ENCODE peak calls at places on chromosomes 3 and 15, in ten cellular contexts. One of them, this sample, is unnamed.

GRCh38 chr3:16066975-16067374 is 107.5 kb upstream of the GALNT15 start:
- DNase-seq in pancreas: no peak
- DNase-seq in NCI-H1417 treated with DMSO at 0.1 percent for 48 hours: no peak
- DNase-seq in neuronal stem cell: no peak
- DNase-seq in HT1080: peak; percentile 74
- DNase-seq in DMS79 treated with DMSO at 0.1 percent for 48 hours: no peak
- DNase-seq in ACHN: no peak
- DNase-seq in Kasumi-1: no peak
- DNase-seq in naive B cell: no peak
- DNase-seq in activated T-cell treated with anti-CD3 and anti-CD28 coated beads for 4 hours: no peak
- DNase-seq in this sample: no peak

GRCh38 chr15:47571241-47571640 is 146.1 kb upstream of the SEMA6D start:
- DNase-seq in pancreas: no peak
- DNase-seq in NCI-H1417 treated with DMSO at 0.1 percent for 48 hours: no peak
- DNase-seq in neuronal stem cell: no peak
- DNase-seq in HT1080: no peak
- DNase-seq in DMS79 treated with DMSO at 0.1 percent for 48 hours: no peak
- DNase-seq in ACHN: no peak
- DNase-seq in Kasumi-1: no peak
- DNase-seq in naive B cell: no peak
- DNase-seq in activated T-cell treated with anti-CD3 and anti-CD28 coated beads for 4 hours: no peak
- DNase-seq in this sample: no peak

GRCh38 chr3:159726231-159726964 is 262.2 kb upstream of the IL12A start:
- DNase-seq in pancreas: no peak
- DNase-seq in NCI-H1417 treated with DMSO at 0.1 percent for 48 hours: no peak
- DNase-seq in neuronal stem cell: no peak
- DNase-seq in HT1080: peak; percentile 86
- DNase-seq in DMS79 treated with DMSO at 0.1 percent for 48 hours: no peak
- DNase-seq in ACHN: peak; percentile 68
- DNase-seq in Kasumi-1: no peak
- DNase-seq in naive B cell: no peak
- DNase-seq in activated T-cell treated with anti-CD3 and anti-CD28 coated beads for 4 hours: no peak
- DNase-seq in this sample: no peak

GRCh38 chr15:99961011-99961441 is 227.8 kb upstream of the LYSMD4 start:
- DNase-seq in pancreas: no peak
- DNase-seq in NCI-H1417 treated with DMSO at 0.1 percent for 48 hours: no peak
- DNase-seq in neuronal stem cell: no peak
- DNase-seq in HT1080: peak; percentile 48
- DNase-seq in DMS79 treated with DMSO at 0.1 percent for 48 hours: no peak
- DNase-seq in ACHN: peak; percentile 20
- DNase-seq in Kasumi-1: peak; percentile 24
- DNase-seq in naive B cell: no peak
- DNase-seq in activated T-cell treated with anti-CD3 and anti-CD28 coated beads for 4 hours: no peak
- DNase-seq in this sample: no peak

GRCh38 chr3:23740517-23741402 is 65.0 kb upstream of the UBE2E1 start:
- DNase-seq in pancreas: no peak
- DNase-seq in NCI-H1417 treated with DMSO at 0.1 percent for 48 hours: no peak
- DNase-seq in neuronal stem cell: no peak
- DNase-seq in HT1080: peak; percentile 94
- DNase-seq in DMS79 treated with DMSO at 0.1 percent for 48 hours: no peak
- DNase-seq in ACHN: no peak
- DNase-seq in Kasumi-1: no peak
- DNase-seq in naive B cell: no peak
- DNase-seq in activated T-cell treated with anti-CD3 and anti-CD28 coated beads for 4 hours: peak; percentile 18
- DNase-seq in this sample: peak; percentile 55

GRCh38 chr15:45476395-45476794 is 46.2 kb downstream of the SLC30A4 start:
- DNase-seq in pancreas: no peak
- DNase-seq in NCI-H1417 treated with DMSO at 0.1 percent for 48 hours: no peak
- DNase-seq in neuronal stem cell: no peak
- DNase-seq in HT1080: no peak
- DNase-seq in DMS79 treated with DMSO at 0.1 percent for 48 hours: no peak
- DNase-seq in ACHN: no peak
- DNase-seq in Kasumi-1: no peak
- DNase-seq in naive B cell: no peak
- DNase-seq in activated T-cell treated with anti-CD3 and anti-CD28 coated beads for 4 hours: no peak
- DNase-seq in this sample: no peak

GRCh38 chr3:27939940-27940339 is 217.8 kb upstream of the EOMES start:
- DNase-seq in pancreas: no peak
- DNase-seq in NCI-H1417 treated with DMSO at 0.1 percent for 48 hours: no peak
- DNase-seq in neuronal stem cell: peak; percentile 6
- DNase-seq in HT1080: peak; percentile 52
- DNase-seq in DMS79 treated with DMSO at 0.1 percent for 48 hours: no peak
- DNase-seq in ACHN: no peak
- DNase-seq in Kasumi-1: no peak
- DNase-seq in naive B cell: no peak
- DNase-seq in activated T-cell treated with anti-CD3 and anti-CD28 coated beads for 4 hours: no peak
- DNase-seq in this sample: no peak

GRCh38 chr15:98649621-98649995 is 1.3 kb downstream of the IGF1R start:
- DNase-seq in pancreas: peak; percentile 44
- DNase-seq in NCI-H1417 treated with DMSO at 0.1 percent for 48 hours: no peak
- DNase-seq in neuronal stem cell: no peak
- DNase-seq in HT1080: no peak
- DNase-seq in DMS79 treated with DMSO at 0.1 percent for 48 hours: no peak
- DNase-seq in ACHN: peak; percentile 28
- DNase-seq in Kasumi-1: peak; percentile 29
- DNase-seq in naive B cell: peak; percentile 46
- DNase-seq in activated T-cell treated with anti-CD3 and anti-CD28 coated beads for 4 hours: peak; percentile 33
- DNase-seq in this sample: peak; percentile 60

GRCh38 chr3:113097821-113098516 is 107.2 kb downstream of the GTPBP8 start:
- DNase-seq in pancreas: no peak
- DNase-seq in NCI-H1417 treated with DMSO at 0.1 percent for 48 hours: no peak
- DNase-seq in neuronal stem cell: no peak
- DNase-seq in HT1080: peak; percentile 99
- DNase-seq in DMS79 treated with DMSO at 0.1 percent for 48 hours: no peak
- DNase-seq in ACHN: peak; percentile 84
- DNase-seq in Kasumi-1: no peak
- DNase-seq in naive B cell: no peak
- DNase-seq in activated T-cell treated with anti-CD3 and anti-CD28 coated beads for 4 hours: no peak
- DNase-seq in this sample: no peak

GRCh38 chr3:172138031-172138538 is 98.7 kb downstream of the FNDC3B start:
- DNase-seq in pancreas: no peak
- DNase-seq in NCI-H1417 treated with DMSO at 0.1 percent for 48 hours: no peak
- DNase-seq in neuronal stem cell: no peak
- DNase-seq in HT1080: peak; percentile 73
- DNase-seq in DMS79 treated with DMSO at 0.1 percent for 48 hours: peak; percentile 77
- DNase-seq in ACHN: no peak
- DNase-seq in Kasumi-1: no peak
- DNase-seq in naive B cell: no peak
- DNase-seq in activated T-cell treated with anti-CD3 and anti-CD28 coated beads for 4 hours: no peak
- DNase-seq in this sample: no peak

GRCh38 chr3:97971679-97972567 is at the start of gene RIOX2:
- DNase-seq in pancreas: peak; percentile 79
- DNase-seq in NCI-H1417 treated with DMSO at 0.1 percent for 48 hours: no peak
- DNase-seq in neuronal stem cell: peak; percentile 40
- DNase-seq in HT1080: peak; percentile 60
- DNase-seq in DMS79 treated with DMSO at 0.1 percent for 48 hours: peak; percentile 58
- DNase-seq in ACHN: peak; percentile 62
- DNase-seq in Kasumi-1: peak; percentile 64
- DNase-seq in naive B cell: peak; percentile 67
- DNase-seq in activated T-cell treated with anti-CD3 and anti-CD28 coated beads for 4 hours: peak; percentile 66
- DNase-seq in this sample: peak; percentile 74

GRCh38 chr3:69751118-69751517 is 11.9 kb downstream of the MITF start:
- DNase-seq in pancreas: no peak
- DNase-seq in NCI-H1417 treated with DMSO at 0.1 percent for 48 hours: no peak
- DNase-seq in neuronal stem cell: no peak
- DNase-seq in HT1080: no peak
- DNase-seq in DMS79 treated with DMSO at 0.1 percent for 48 hours: no peak
- DNase-seq in ACHN: no peak
- DNase-seq in Kasumi-1: no peak
- DNase-seq in naive B cell: no peak
- DNase-seq in activated T-cell treated with anti-CD3 and anti-CD28 coated beads for 4 hours: no peak
- DNase-seq in this sample: no peak

GRCh38 chr15:66943456-66944095 is 121.8 kb upstream of the SMAD3 start:
- DNase-seq in pancreas: no peak
- DNase-seq in NCI-H1417 treated with DMSO at 0.1 percent for 48 hours: no peak
- DNase-seq in neuronal stem cell: no peak
- DNase-seq in HT1080: no peak
- DNase-seq in DMS79 treated with DMSO at 0.1 percent for 48 hours: peak; percentile 61
- DNase-seq in ACHN: no peak
- DNase-seq in Kasumi-1: no peak
- DNase-seq in naive B cell: no peak
- DNase-seq in activated T-cell treated with anti-CD3 and anti-CD28 coated beads for 4 hours: no peak
- DNase-seq in this sample: no peak

GRCh38 chr15:87200149-87200548 is 1056.4 kb downstream of the NTRK3 start:
- DNase-seq in pancreas: no peak
- DNase-seq in NCI-H1417 treated with DMSO at 0.1 percent for 48 hours: no peak
- DNase-seq in neuronal stem cell: no peak
- DNase-seq in HT1080: no peak
- DNase-seq in DMS79 treated with DMSO at 0.1 percent for 48 hours: no peak
- DNase-seq in ACHN: no peak
- DNase-seq in Kasumi-1: no peak
- DNase-seq in naive B cell: no peak
- DNase-seq in activated T-cell treated with anti-CD3 and anti-CD28 coated beads for 4 hours: no peak
- DNase-seq in this sample: no peak

GRCh38 chr15:45134682-45135604 is 5.1 kb downstream of the DUOX1 start:
- DNase-seq in pancreas: peak; percentile 37
- DNase-seq in NCI-H1417 treated with DMSO at 0.1 percent for 48 hours: no peak
- DNase-seq in neuronal stem cell: no peak
- DNase-seq in HT1080: no peak
- DNase-seq in DMS79 treated with DMSO at 0.1 percent for 48 hours: no peak
- DNase-seq in ACHN: no peak
- DNase-seq in Kasumi-1: no peak
- DNase-seq in naive B cell: no peak
- DNase-seq in activated T-cell treated with anti-CD3 and anti-CD28 coated beads for 4 hours: no peak
- DNase-seq in this sample: no peak

GRCh38 chr3:46926871-46927717 is 49.5 kb downstream of the CCDC12 start:
- DNase-seq in pancreas: peak; percentile 2
- DNase-seq in NCI-H1417 treated with DMSO at 0.1 percent for 48 hours: no peak
- DNase-seq in neuronal stem cell: no peak
- DNase-seq in HT1080: no peak
- DNase-seq in DMS79 treated with DMSO at 0.1 percent for 48 hours: no peak
- DNase-seq in ACHN: no peak
- DNase-seq in Kasumi-1: peak; percentile 93
- DNase-seq in naive B cell: peak; percentile 82
- DNase-seq in activated T-cell treated with anti-CD3 and anti-CD28 coated beads for 4 hours: no peak
- DNase-seq in this sample: peak; percentile 42

GRCh38 chr3:46038916-46039315 is 11.6 kb upstream of the XCR1 start:
- DNase-seq in pancreas: no peak
- DNase-seq in NCI-H1417 treated with DMSO at 0.1 percent for 48 hours: no peak
- DNase-seq in neuronal stem cell: no peak
- DNase-seq in HT1080: no peak
- DNase-seq in DMS79 treated with DMSO at 0.1 percent for 48 hours: no peak
- DNase-seq in ACHN: no peak
- DNase-seq in Kasumi-1: no peak
- DNase-seq in naive B cell: no peak
- DNase-seq in activated T-cell treated with anti-CD3 and anti-CD28 coated beads for 4 hours: no peak
- DNase-seq in this sample: no peak

GRCh38 chr3:78644847-78645246 is 1123.0 kb downstream of the ROBO1 start:
- DNase-seq in pancreas: no peak
- DNase-seq in NCI-H1417 treated with DMSO at 0.1 percent for 48 hours: no peak
- DNase-seq in neuronal stem cell: no peak
- DNase-seq in HT1080: no peak
- DNase-seq in DMS79 treated with DMSO at 0.1 percent for 48 hours: no peak
- DNase-seq in ACHN: no peak
- DNase-seq in Kasumi-1: no peak
- DNase-seq in naive B cell: no peak
- DNase-seq in activated T-cell treated with anti-CD3 and anti-CD28 coated beads for 4 hours: no peak
- DNase-seq in this sample: no peak

GRCh38 chr15:98654790-98655360 is 6.5 kb downstream of the IGF1R start:
- DNase-seq in pancreas: no peak
- DNase-seq in NCI-H1417 treated with DMSO at 0.1 percent for 48 hours: no peak
- DNase-seq in neuronal stem cell: no peak
- DNase-seq in HT1080: no peak
- DNase-seq in DMS79 treated with DMSO at 0.1 percent for 48 hours: no peak
- DNase-seq in ACHN: no peak
- DNase-seq in Kasumi-1: no peak
- DNase-seq in naive B cell: no peak
- DNase-seq in activated T-cell treated with anti-CD3 and anti-CD28 coated beads for 4 hours: no peak
- DNase-seq in this sample: no peak

GRCh38 chr3:141659821-141660597 is 78.1 kb upstream of the RNF7 start:
- DNase-seq in pancreas: peak; percentile 50
- DNase-seq in NCI-H1417 treated with DMSO at 0.1 percent for 48 hours: peak; percentile 26
- DNase-seq in neuronal stem cell: peak; percentile 47
- DNase-seq in HT1080: peak; percentile 52
- DNase-seq in DMS79 treated with DMSO at 0.1 percent for 48 hours: peak; percentile 45
- DNase-seq in ACHN: peak; percentile 42
- DNase-seq in Kasumi-1: peak; percentile 9
- DNase-seq in naive B cell: no peak
- DNase-seq in activated T-cell treated with anti-CD3 and anti-CD28 coated beads for 4 hours: no peak
- DNase-seq in this sample: no peak

GRCh38 chr15:67458449-67458848 is 62.5 kb upstream of the C15orf61 start:
- DNase-seq in pancreas: no peak
- DNase-seq in NCI-H1417 treated with DMSO at 0.1 percent for 48 hours: no peak
- DNase-seq in neuronal stem cell: no peak
- DNase-seq in HT1080: peak; percentile 14
- DNase-seq in DMS79 treated with DMSO at 0.1 percent for 48 hours: no peak
- DNase-seq in ACHN: no peak
- DNase-seq in Kasumi-1: no peak
- DNase-seq in naive B cell: no peak
- DNase-seq in activated T-cell treated with anti-CD3 and anti-CD28 coated beads for 4 hours: no peak
- DNase-seq in this sample: no peak

GRCh38 chr3:160226026-160226739 is 961 bp downstream of the C3orf80 start:
- DNase-seq in pancreas: no peak
- DNase-seq in NCI-H1417 treated with DMSO at 0.1 percent for 48 hours: no peak
- DNase-seq in neuronal stem cell: peak; percentile 23
- DNase-seq in HT1080: no peak
- DNase-seq in DMS79 treated with DMSO at 0.1 percent for 48 hours: peak; percentile 34
- DNase-seq in ACHN: no peak
- DNase-seq in Kasumi-1: no peak
- DNase-seq in naive B cell: no peak
- DNase-seq in activated T-cell treated with anti-CD3 and anti-CD28 coated beads for 4 hours: no peak
- DNase-seq in this sample: no peak

GRCh38 chr15:41971089-41971892 is 1.1 kb downstream of the EHD4 start:
- DNase-seq in pancreas: peak; percentile 63
- DNase-seq in NCI-H1417 treated with DMSO at 0.1 percent for 48 hours: no peak
- DNase-seq in neuronal stem cell: peak; percentile 52
- DNase-seq in HT1080: peak; percentile 75
- DNase-seq in DMS79 treated with DMSO at 0.1 percent for 48 hours: peak; percentile 13
- DNase-seq in ACHN: peak; percentile 73
- DNase-seq in Kasumi-1: peak; percentile 20
- DNase-seq in naive B cell: peak; percentile 71
- DNase-seq in activated T-cell treated with anti-CD3 and anti-CD28 coated beads for 4 hours: peak; percentile 55
- DNase-seq in this sample: no peak

GRCh38 chr3:187291001-187291511 is 481 bp downstream of the MASP1 start:
- DNase-seq in pancreas: no peak
- DNase-seq in NCI-H1417 treated with DMSO at 0.1 percent for 48 hours: no peak
- DNase-seq in neuronal stem cell: no peak
- DNase-seq in HT1080: no peak
- DNase-seq in DMS79 treated with DMSO at 0.1 percent for 48 hours: no peak
- DNase-seq in ACHN: no peak
- DNase-seq in Kasumi-1: no peak
- DNase-seq in naive B cell: no peak
- DNase-seq in activated T-cell treated with anti-CD3 and anti-CD28 coated beads for 4 hours: no peak
- DNase-seq in this sample: no peak

GRCh38 chr15:89837134-89837829 is 22.6 kb upstream of the ANPEP start:
- DNase-seq in pancreas: peak; percentile 60
- DNase-seq in NCI-H1417 treated with DMSO at 0.1 percent for 48 hours: no peak
- DNase-seq in neuronal stem cell: no peak
- DNase-seq in HT1080: peak; percentile 50
- DNase-seq in DMS79 treated with DMSO at 0.1 percent for 48 hours: no peak
- DNase-seq in ACHN: no peak
- DNase-seq in Kasumi-1: peak; percentile 82
- DNase-seq in naive B cell: no peak
- DNase-seq in activated T-cell treated with anti-CD3 and anti-CD28 coated beads for 4 hours: no peak
- DNase-seq in this sample: peak; percentile 72

GRCh38 chr3:52331091-52331490 is 15.0 kb downstream of the DNAH1 start:
- DNase-seq in pancreas: no peak
- DNase-seq in NCI-H1417 treated with DMSO at 0.1 percent for 48 hours: no peak
- DNase-seq in neuronal stem cell: no peak
- DNase-seq in HT1080: no peak
- DNase-seq in DMS79 treated with DMSO at 0.1 percent for 48 hours: no peak
- DNase-seq in ACHN: no peak
- DNase-seq in Kasumi-1: no peak
- DNase-seq in naive B cell: no peak
- DNase-seq in activated T-cell treated with anti-CD3 and anti-CD28 coated beads for 4 hours: no peak
- DNase-seq in this sample: no peak

GRCh38 chr3:39141211-39141995 is 12.0 kb downstream of the CSRNP1 start:
- DNase-seq in pancreas: peak; percentile 84
- DNase-seq in NCI-H1417 treated with DMSO at 0.1 percent for 48 hours: no peak
- DNase-seq in neuronal stem cell: no peak
- DNase-seq in HT1080: no peak
- DNase-seq in DMS79 treated with DMSO at 0.1 percent for 48 hours: peak; percentile 17
- DNase-seq in ACHN: no peak
- DNase-seq in Kasumi-1: no peak
- DNase-seq in naive B cell: no peak
- DNase-seq in activated T-cell treated with anti-CD3 and anti-CD28 coated beads for 4 hours: no peak
- DNase-seq in this sample: no peak

GRCh38 chr3:137012097-137012501 is 54.3 kb downstream of the IL20RB start:
- DNase-seq in pancreas: no peak
- DNase-seq in NCI-H1417 treated with DMSO at 0.1 percent for 48 hours: no peak
- DNase-seq in neuronal stem cell: no peak
- DNase-seq in HT1080: peak; percentile 64
- DNase-seq in DMS79 treated with DMSO at 0.1 percent for 48 hours: no peak
- DNase-seq in ACHN: no peak
- DNase-seq in Kasumi-1: no peak
- DNase-seq in naive B cell: no peak
- DNase-seq in activated T-cell treated with anti-CD3 and anti-CD28 coated beads for 4 hours: no peak
- DNase-seq in this sample: no peak